ENCODE peak calls at places on chromosomes 3 and 15, in seven cellular contexts. M is RWPE1, J is mammary epithelial cell, Y is DND-41, T is HEK293T, U is HuH-7.5, Z is T-helper 9 cell. E is an unnamed sample.

GRCh38 chr3:194249323-194250103 is 101.6 kb downstream of the CPN2 start:
- DNase-seq in M (no peak), J (no peak), Y (peak), T (no peak), U (no peak), Z (no peak), E (no peak)

GRCh38 chr3:119536757-119537156 is 22.7 kb downstream of the CD80 start:
- DNase-seq in M (no peak), J (no peak), Y (no peak), T (no peak), U (no peak), Z (no peak), E (no peak)

GRCh38 chr15:38554354-38554753 is 10.3 kb downstream of the RASGRP1 start:
- DNase-seq in M (no peak), J (no peak), Y (no peak), T (no peak), U (no peak), Z (peak), E (peak)

GRCh38 chr3:46440531-46441294 is 24.0 kb downstream of the LTF start:
- DNase-seq in M (no peak), J (no peak), Y (peak), T (no peak), U (no peak), Z (no peak), E (peak)

GRCh38 chr3:117632191-117632590 is 922.6 kb downstream of the TUSC7 start:
- DNase-seq in M (no peak), J (no peak), Y (no peak), T (no peak), U (no peak), Z (no peak), E (no peak)

GRCh38 chr3:140898340-140899180 is 43.1 kb upstream of the SLC25A36 start:
- DNase-seq in M (peak), J (peak), Y (peak), T (peak), U (no peak), Z (no peak), E (peak)

GRCh38 chr3:164460851-164461250 is 617.4 kb downstream of the SI start:
- DNase-seq in M (no peak), J (no peak), Y (no peak), T (no peak), U (no peak), Z (no peak), E (peak)

GRCh38 chr15:62495670-62496328 is 330.7 kb upstream of the C2CD4B start:
- DNase-seq in M (no peak), J (peak), Y (no peak), T (no peak), U (no peak), Z (no peak), E (no peak)

GRCh38 chr3:122760457-122761271 is 33.0 kb downstream of the HSPBAP1 start:
- DNase-seq in M (no peak), J (no peak), Y (no peak), T (no peak), U (no peak), Z (no peak), E (no peak)

GRCh38 chr3:187215460-187215859 is 18.2 kb downstream of the RTP1 start:
- DNase-seq in M (no peak), J (no peak), Y (no peak), T (no peak), U (no peak), Z (no peak), E (no peak)

GRCh38 chr15:25783607-25784131 is 79.5 kb downstream of the ATP10A start:
- DNase-seq in M (no peak), J (no peak), Y (no peak), T (peak), U (no peak), Z (peak), E (no peak)

GRCh38 chr3:16300881-16301359 is 35.9 kb downstream of the OXNAD1 start:
- DNase-seq in M (no peak), J (no peak), Y (peak), T (no peak), U (no peak), Z (peak), E (peak)

GRCh38 chr3:71389911-71390573 is 193.5 kb downstream of the FOXP1 start:
- DNase-seq in M (no peak), J (peak), Y (peak), T (no peak), U (no peak), Z (no peak), E (no peak)

GRCh38 chr15:100880139-100880896 is 687 bp downstream of the ALDH1A3 start:
- DNase-seq in M (peak), J (no peak), Y (no peak), T (no peak), U (no peak), Z (no peak), E (no peak)

GRCh38 chr3:52144796-52145735 is 9.2 kb downstream of the POC1A start:
- DNase-seq in M (no peak), J (no peak), Y (no peak), T (no peak), U (no peak), Z (no peak), E (no peak)

GRCh38 chr15:95111969-95112368 is 880.6 kb downstream of the MCTP2 start:
- DNase-seq in M (no peak), J (no peak), Y (no peak), T (no peak), U (no peak), Z (no peak), E (no peak)

GRCh38 chr3:138009476-138010272 is at the start of gene CLDN18:
- DNase-seq in M (no peak), J (no peak), Y (no peak), T (no peak), U (no peak), Z (no peak), E (no peak)

GRCh38 chr15:59976480-59976879 is 27.6 kb upstream of the FOXB1 start:
- DNase-seq in M (no peak), J (no peak), Y (peak), T (no peak), U (no peak), Z (no peak), E (peak)